ENCODE peak calls at places on chromosomes 3 and 15, in ten cellular contexts. W is heart left ventricle; N is GM23338; C is kidney; S is mesendoderm; O is CD8-positive, alpha-beta memory T cell; B is bronchial epithelial cell; J is HepG2; H is skeletal muscle cell; Y is K562. P is an unnamed sample.

GRCh38 chr15:79965836-79966630 is 5.0 kb downstream of the BCL2A1 start:
- DNase-seq in W (no peak), N (no peak), C (no peak), S (no peak), O (no peak), B (peak; percentile 88), J (peak; percentile 79), H (no peak), Y (no peak), P (no peak)

GRCh38 chr3:31043184-31043819 is 148.8 kb upstream of the GADL1 start:
- DNase-seq in W (no peak), N (no peak), C (no peak), S (no peak), O (no peak), B (peak; percentile 50), J (no peak), H (peak; percentile 68), Y (no peak), P (peak; percentile 68)

GRCh38 chr3:149703474-149703873 is 45.6 kb upstream of the WWTR1 start:
- DNase-seq in W (no peak), N (no peak), C (no peak), S (no peak), O (no peak), B (no peak), J (no peak), H (peak; percentile 81), Y (no peak), P (peak; percentile 95)

GRCh38 chr3:104673981-104674380 is 692.7 kb upstream of the ALCAM start:
- DNase-seq in W (no peak), N (no peak), C (no peak), S (no peak), O (no peak), B (peak; percentile 65), J (no peak), H (peak; percentile 10), Y (no peak), P (peak; percentile 41)

GRCh38 chr3:197891-198491 is 1.4 kb downstream of the CHL1 start:
- DNase-seq in W (peak; percentile 37), N (peak; percentile 41), C (peak; percentile 75), S (peak; percentile 12), O (no peak), B (no peak), J (no peak), H (no peak), Y (no peak), P (no peak)

GRCh38 chr3:69866988-69867720 is 127.9 kb downstream of the MITF start:
- DNase-seq in W (no peak), N (no peak), C (no peak), S (peak; percentile 30), O (no peak), B (peak; percentile 87), J (no peak), H (no peak), Y (no peak), P (peak; percentile 56)

GRCh38 chr15:51751687-51752683 is 588 bp downstream of the TMOD2 start:
- DNase-seq in W (no peak), N (peak; percentile 69), C (peak; percentile 75), S (peak; percentile 63), O (no peak), B (peak; percentile 44), J (no peak), H (no peak), Y (peak; percentile 44), P (no peak)

GRCh38 chr15:64634020-64634419 is 141.4 kb downstream of the RBPMS2 start:
- DNase-seq in W (no peak), N (peak; percentile 25), C (no peak), S (peak; percentile 72), O (peak; percentile 52), B (no peak), J (peak; percentile 27), H (no peak), Y (no peak), P (no peak)

GRCh38 chr15:31439328-31439727 is 112.7 kb downstream of the KLF13 start:
- DNase-seq in W (no peak), N (peak; percentile 66), C (no peak), S (peak; percentile 81), O (no peak), B (no peak), J (peak; percentile 35), H (no peak), Y (peak; percentile 44), P (no peak)

GRCh38 chr3:7764091-7764490 is 737.5 kb upstream of the LMCD1 start:
- DNase-seq in W (no peak), N (no peak), C (no peak), S (no peak), O (no peak), B (no peak), J (no peak), H (no peak), Y (no peak), P (no peak)

GRCh38 chr3:71060536-71060935 is 523.0 kb downstream of the FOXP1 start:
- DNase-seq in W (no peak), N (no peak), C (no peak), S (no peak), O (no peak), B (no peak), J (peak; percentile 91), H (no peak), Y (no peak), P (no peak)

GRCh38 chr3:125134952-125135351 is 77.6 kb downstream of the SLC12A8 start:
- DNase-seq in W (no peak), N (no peak), C (no peak), S (peak; percentile 51), O (no peak), B (no peak), J (no peak), H (no peak), Y (no peak), P (no peak)

DNA sequence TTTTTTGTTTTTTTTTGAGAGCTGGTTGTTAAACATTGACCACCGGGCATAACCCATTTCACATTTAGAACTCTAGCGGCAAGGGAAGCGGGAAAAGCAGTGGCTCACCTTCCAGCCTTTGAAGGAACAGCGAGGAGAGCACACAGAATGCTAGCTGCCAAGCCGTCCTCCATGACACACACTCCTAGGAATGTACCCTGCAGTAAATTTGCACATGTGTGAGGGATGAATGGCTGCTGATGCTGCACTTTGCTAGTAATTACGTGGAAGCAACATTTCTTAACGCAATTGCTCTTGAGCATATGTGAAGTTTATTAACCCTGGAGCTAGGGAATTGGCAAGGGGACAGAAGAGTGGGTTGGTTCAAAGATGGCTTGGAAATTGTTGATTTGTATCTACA is 123.7 kb downstream of the CHSY1 start:
- DNase-seq in W (no peak), N (peak; percentile 37), C (peak; percentile 52), S (peak; percentile 70), O (no peak), B (peak; percentile 90), J (no peak), H (peak; percentile 98), Y (no peak), P (peak; percentile 99)
- H3K4me3 ChIP-seq in W (no peak overlapping the region), N (no peak overlapping the region), C (no peak overlapping the region), S (no peak overlapping the region), O (no peak overlapping the region), B (no peak overlapping the region), J (no peak overlapping the region), H (no peak overlapping the region), Y (no peak overlapping the region), P (no peak overlapping the region)

GRCh38 chr3:197711973-197712707 is 24.6 kb downstream of the RUBCN start:
- DNase-seq in W (peak; percentile 83), N (peak; percentile 79), C (peak; percentile 93), S (peak; percentile 96), O (peak; percentile 87), B (peak; percentile 98), J (peak; percentile 28), H (peak; percentile 96), Y (peak; percentile 41), P (peak; percentile 99)
- H3K4me3 ChIP-seq in W (peak overlapping the region; percentile 53), N (no peak overlapping the region), C (peak overlapping the region; percentile 35), S (no peak overlapping the region), O (peak overlapping the region; percentile 14), B (peak overlapping the region; percentile 14), J (no peak overlapping the region), H (peak overlapping the region; percentile 44), Y (no peak overlapping the region), P (peak overlapping the region; percentile 56)

GRCh38 chr3:185582871-185583270 is 3.2 kb upstream of the SENP2 start:
- DNase-seq in W (no peak), N (no peak), C (no peak), S (no peak), O (peak; percentile 76), B (no peak), J (no peak), H (no peak), Y (no peak), P (no peak)

GRCh38 chr3:185582236-185582635 is 3.9 kb upstream of the SENP2 start:
- DNase-seq in W (no peak), N (peak; percentile 96), C (no peak), S (peak; percentile 75), O (no peak), B (no peak), J (no peak), H (no peak), Y (no peak), P (no peak)

GRCh38 chr3:185584681-185585080 is 1.4 kb upstream of the SENP2 start:
- DNase-seq in W (no peak), N (no peak), C (no peak), S (no peak), O (no peak), B (no peak), J (no peak), H (no peak), Y (no peak), P (no peak)

GRCh38 chr3:185585523-185585861 is 603 bp upstream of the SENP2 start:
- DNase-seq in W (no peak), N (no peak), C (no peak), S (no peak), O (no peak), B (no peak), J (peak; percentile 8), H (no peak), Y (no peak), P (peak; percentile 5)

DNA sequence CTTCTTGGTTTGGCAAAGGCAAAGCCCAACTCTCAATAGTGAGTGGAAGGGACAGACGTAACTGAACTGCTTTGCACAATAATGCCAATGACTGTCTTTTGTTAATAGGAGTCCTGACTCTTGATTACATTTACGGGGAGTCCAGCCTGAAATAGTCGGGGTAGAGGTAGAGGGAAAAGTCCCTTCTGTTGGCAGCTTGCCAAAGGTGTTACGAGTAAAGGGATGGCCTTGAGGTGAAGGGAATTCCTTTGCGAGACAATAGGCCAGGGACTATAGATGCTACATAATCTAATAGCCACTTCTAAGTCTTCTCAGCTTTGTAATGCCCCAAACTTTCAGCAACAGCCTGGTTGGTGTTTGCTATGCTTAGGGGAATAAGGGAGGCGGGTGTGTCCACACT is 2.2 kb upstream of the SENP2 start:
- DNase-seq in W (no peak), N (peak; percentile 64), C (no peak), S (no peak), O (no peak), B (no peak), J (peak; percentile 40), H (no peak), Y (no peak), P (no peak)
- H3K4me3 ChIP-seq in W (no peak overlapping the region), N (peak overlapping the region; percentile 59), C (no peak overlapping the region), S (no peak overlapping the region), O (no peak overlapping the region), B (no peak overlapping the region), J (no peak overlapping the region), H (no peak overlapping the region), Y (no peak overlapping the region), P (no peak overlapping the region)

DNA sequence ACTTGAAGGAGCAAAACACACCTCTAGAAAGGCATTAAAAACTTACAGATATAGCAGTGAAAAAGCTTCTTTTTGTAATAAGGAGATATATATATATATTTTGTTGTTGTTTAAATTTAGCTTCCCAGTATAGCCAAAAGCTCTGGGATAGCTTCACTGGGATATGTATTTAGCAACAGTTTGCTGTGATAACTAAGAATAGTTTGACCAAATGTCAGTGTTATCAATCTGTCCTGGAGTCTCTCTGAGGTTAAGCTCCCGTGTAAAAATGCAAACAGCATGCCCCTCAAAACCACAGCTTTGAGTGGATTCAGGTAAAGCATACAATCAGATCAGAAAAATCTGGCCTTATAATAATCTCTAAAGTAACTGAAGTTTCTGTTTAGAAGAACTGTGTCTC is 2.9 kb downstream of the CADPS start:
- DNase-seq in W (no peak), N (no peak), C (no peak), S (no peak), O (no peak), B (no peak), J (no peak), H (no peak), Y (no peak), P (no peak)
- H3K4me3 ChIP-seq in W (no peak overlapping the region), N (no peak overlapping the region), C (no peak overlapping the region), S (no peak overlapping the region), O (no peak overlapping the region), B (no peak overlapping the region), J (no peak overlapping the region), H (no peak overlapping the region), Y (no peak overlapping the region), P (no peak overlapping the region)

P was measured in fibroblast of villous mesenchyme.